ENCODE peak calls at places on chromosomes 1 and 21, in four cellular contexts. One of them, this sample, is unnamed.

GRCh38 chr1:18434041-18434440 is 46.7 kb upstream of the KLHDC7A start:
- DNase-seq in mucosa of descending colon: no peak
- DNase-seq in cardiac muscle cell: no peak
- DNase-seq in HL-60: no peak
- DNase-seq in this sample: no peak

GRCh38 chr1:73105755-73106154 is 823.4 kb upstream of the NEGR1 start:
- DNase-seq in HL-60: no peak
- DNase-seq in cardiac muscle cell: no peak
- DNase-seq in mucosa of descending colon: no peak
- DNase-seq in this sample: no peak

GRCh38 chr1:68065766-68066165 is 15.3 kb upstream of the DIRAS3 start:
- DNase-seq in cardiac muscle cell: no peak
- DNase-seq in mucosa of descending colon: no peak
- DNase-seq in HL-60: no peak
- DNase-seq in this sample: no peak

GRCh38 chr1:39395357-39395831 is 96.0 kb upstream of the BMP8A start:
- DNase-seq in mucosa of descending colon: no peak
- DNase-seq in cardiac muscle cell: peak; percentile 78
- DNase-seq in HL-60: no peak
- DNase-seq in this sample: peak; percentile 64

GRCh38 chr21:33760641-33761103 is 118.4 kb downstream of the ITSN1 start:
- DNase-seq in HL-60: no peak
- DNase-seq in mucosa of descending colon: no peak
- DNase-seq in cardiac muscle cell: peak; percentile 52
- DNase-seq in this sample: peak; percentile 69

GRCh38 chr1:115099693-115100050 is 10.4 kb upstream of the TSPAN2 start:
- DNase-seq in HL-60: no peak
- DNase-seq in mucosa of descending colon: no peak
- DNase-seq in cardiac muscle cell: no peak
- DNase-seq in this sample: no peak

GRCh38 chr1:3702990-3703728 is 49.1 kb upstream of the CCDC27 start:
- DNase-seq in mucosa of descending colon: no peak
- DNase-seq in cardiac muscle cell: peak; percentile 63
- DNase-seq in HL-60: no peak
- DNase-seq in this sample: no peak

GRCh38 chr1:32291145-32291707 is 657 bp upstream of the HDAC1 start:
- DNase-seq in mucosa of descending colon: no peak
- DNase-seq in HL-60: no peak
- DNase-seq in cardiac muscle cell: peak; percentile 35
- DNase-seq in this sample: no peak

GRCh38 chr1:157147906-157148717 is 9.9 kb upstream of the ETV3 start:
- DNase-seq in mucosa of descending colon: no peak
- DNase-seq in cardiac muscle cell: peak; percentile 60
- DNase-seq in HL-60: no peak
- DNase-seq in this sample: no peak

GRCh38 chr1:41314781-41315481 is 46.3 kb upstream of the FOXO6 start:
- DNase-seq in HL-60: no peak
- DNase-seq in cardiac muscle cell: peak; percentile 82
- DNase-seq in mucosa of descending colon: no peak
- DNase-seq in this sample: peak; percentile 36

GRCh38 chr1:59408608-59409007 is 111.7 kb downstream of the FGGY start:
- DNase-seq in HL-60: no peak
- DNase-seq in mucosa of descending colon: no peak
- DNase-seq in cardiac muscle cell: no peak
- DNase-seq in this sample: no peak

GRCh38 chr1:33181906-33182305 is at the start of gene TRIM62:
- DNase-seq in HL-60: peak; percentile 75
- DNase-seq in mucosa of descending colon: peak; percentile 92
- DNase-seq in cardiac muscle cell: peak; percentile 94
- DNase-seq in this sample: no peak

GRCh38 chr1:206496131-206496793 is 11.1 kb upstream of the RASSF5 start:
- DNase-seq in mucosa of descending colon: peak; percentile 19
- DNase-seq in cardiac muscle cell: no peak
- DNase-seq in HL-60: no peak
- DNase-seq in this sample: no peak

GRCh38 chr21:39676054-39676771 is 63.5 kb downstream of the B3GALT5 start:
- DNase-seq in mucosa of descending colon: no peak
- DNase-seq in cardiac muscle cell: no peak
- DNase-seq in HL-60: no peak
- DNase-seq in this sample: no peak

GRCh38 chr1:39852214-39852791 is 31.0 kb downstream of the TRIT1 start:
- DNase-seq in mucosa of descending colon: no peak
- DNase-seq in cardiac muscle cell: peak; percentile 12
- DNase-seq in HL-60: no peak
- DNase-seq in this sample: no peak

GRCh38 chr21:14438204-14438603 is 55.3 kb upstream of the HSPA13 start:
- DNase-seq in mucosa of descending colon: no peak
- DNase-seq in HL-60: no peak
- DNase-seq in cardiac muscle cell: peak; percentile 37
- DNase-seq in this sample: no peak

GRCh38 chr1:152495066-152495675 is 15.4 kb upstream of the LCE5A start:
- DNase-seq in mucosa of descending colon: peak; percentile 35
- DNase-seq in cardiac muscle cell: peak; percentile 45
- DNase-seq in HL-60: no peak
- DNase-seq in this sample: no peak

GRCh38 chr1:28540651-28541050 is 12.2 kb upstream of the TRNAU1AP start:
- DNase-seq in HL-60: no peak
- DNase-seq in cardiac muscle cell: no peak
- DNase-seq in mucosa of descending colon: peak; percentile 42
- DNase-seq in this sample: no peak

GRCh38 chr1:115210302-115210711 is 121.0 kb upstream of the TSPAN2 start:
- DNase-seq in HL-60: no peak
- DNase-seq in mucosa of descending colon: no peak
- DNase-seq in cardiac muscle cell: no peak
- DNase-seq in this sample: no peak

GRCh38 chr1:57411262-57411661 is 12.6 kb downstream of the DAB1 start:
- DNase-seq in HL-60: no peak
- DNase-seq in mucosa of descending colon: no peak
- DNase-seq in cardiac muscle cell: peak; percentile 32
- DNase-seq in this sample: no peak

GRCh38 chr1:41354956-41355355 is 6.3 kb upstream of the FOXO6 start:
- DNase-seq in mucosa of descending colon: no peak
- DNase-seq in cardiac muscle cell: no peak
- DNase-seq in HL-60: no peak
- DNase-seq in this sample: no peak

GRCh38 chr1:230507671-230508407 is 81.7 kb upstream of the PGBD5 start:
- DNase-seq in HL-60: no peak
- DNase-seq in mucosa of descending colon: peak; percentile 28
- DNase-seq in cardiac muscle cell: peak; percentile 21
- DNase-seq in this sample: no peak

GRCh38 chr1:60833173-60833572 is 249.2 kb upstream of the NFIA start:
- DNase-seq in mucosa of descending colon: peak; percentile 72
- DNase-seq in cardiac muscle cell: peak; percentile 72
- DNase-seq in HL-60: no peak
- DNase-seq in this sample: no peak

DNA sequence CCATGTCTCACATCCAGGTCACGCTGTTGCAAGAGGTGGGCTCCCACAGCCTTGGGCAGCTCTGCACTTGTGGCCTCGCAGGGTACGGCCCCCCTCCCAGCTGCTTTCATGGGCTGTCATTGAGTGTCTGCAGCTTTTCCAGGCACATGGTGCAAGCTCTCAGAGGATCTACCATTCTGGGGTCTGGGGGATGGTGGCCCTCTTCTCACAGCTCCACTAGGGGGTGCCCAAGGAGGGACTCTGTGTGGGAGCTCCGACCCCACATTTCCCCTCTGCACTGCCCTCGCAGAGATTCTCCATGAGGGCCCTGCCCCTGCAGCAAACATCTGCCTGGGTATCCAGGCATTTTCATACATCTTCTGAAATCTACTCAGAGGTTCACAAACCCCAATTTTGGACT is 219.4 kb downstream of the LRRC7 start:
- DNase-seq in mucosa of descending colon: no peak
- DNase-seq in HL-60: no peak
- DNase-seq in cardiac muscle cell: no peak
- DNase-seq in this sample: no peak
- TF ChIP-seq CTCF in mucosa of descending colon: no peak
- TF ChIP-seq CTCF in HL-60: no peak
- TF ChIP-seq CTCF in cardiac muscle cell: no peak
- TF ChIP-seq CTCF in this sample: no peak

GRCh38 chr21:41958886-41959563 is 5.2 kb upstream of the C2CD2 start:
- DNase-seq in mucosa of descending colon: no peak
- DNase-seq in cardiac muscle cell: no peak
- DNase-seq in HL-60: no peak
- DNase-seq in this sample: no peak
- H3K4me3 ChIP-seq in mucosa of descending colon: no peak overlapping the region
- H3K4me3 ChIP-seq in cardiac muscle cell: no peak overlapping the region
- H3K4me3 ChIP-seq in HL-60: no peak overlapping the region
- H3K4me3 ChIP-seq in this sample: no peak overlapping the region

GRCh38 chr1:90724926-90725325 is 7.8 kb upstream of the BARHL2 start:
- DNase-seq in HL-60: no peak
- DNase-seq in mucosa of descending colon: no peak
- DNase-seq in cardiac muscle cell: no peak
- DNase-seq in this sample: no peak

GRCh38 chr1:90725961-90726715 is 9.0 kb upstream of the BARHL2 start:
- DNase-seq in HL-60: no peak
- DNase-seq in mucosa of descending colon: no peak
- DNase-seq in cardiac muscle cell: peak; percentile 9
- DNase-seq in this sample: no peak

GRCh38 chr1:90724361-90724760 is 7.3 kb upstream of the BARHL2 start:
- DNase-seq in cardiac muscle cell: no peak
- DNase-seq in HL-60: no peak
- DNase-seq in mucosa of descending colon: no peak
- DNase-seq in this sample: no peak

GRCh38 chr1:90726716-90727480 is 9.8 kb upstream of the BARHL2 start:
- DNase-seq in cardiac muscle cell: no peak
- DNase-seq in HL-60: no peak
- DNase-seq in mucosa of descending colon: no peak
- DNase-seq in this sample: no peak

DNA sequence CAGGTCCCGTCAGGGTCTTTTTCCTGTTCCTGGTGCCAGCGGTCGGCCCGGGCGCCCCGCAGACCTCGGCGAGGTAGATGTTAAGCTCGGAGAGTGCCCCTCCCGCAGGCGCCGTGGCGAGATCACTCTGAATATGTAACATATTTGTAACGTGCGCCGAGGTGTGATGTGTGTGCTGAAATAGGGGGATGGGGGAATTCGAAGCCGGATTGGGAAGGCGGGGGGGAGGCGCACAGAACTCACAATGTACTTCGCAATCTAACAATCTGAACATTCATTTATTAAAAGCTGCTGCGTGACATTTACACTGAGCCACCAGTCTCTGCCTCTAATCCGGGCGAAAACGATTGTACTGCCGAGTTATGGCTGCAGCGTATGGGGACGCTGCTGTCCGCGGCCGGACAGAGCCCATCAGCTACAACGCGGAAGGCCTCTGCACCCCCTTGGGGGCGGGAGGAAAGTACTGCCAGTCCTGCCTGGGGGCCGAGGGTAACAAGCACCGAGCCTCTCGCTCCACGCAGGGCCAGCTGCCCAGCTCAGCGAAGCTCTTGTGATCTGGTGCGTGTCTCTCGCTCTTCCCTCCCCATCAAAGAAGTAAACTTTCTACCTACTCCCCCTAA is 8.3 kb upstream of the BARHL2 start:
- DNase-seq in cardiac muscle cell: no peak
- DNase-seq in mucosa of descending colon: no peak
- DNase-seq in HL-60: no peak
- DNase-seq in this sample: no peak
- TF ChIP-seq CTCF in cardiac muscle cell: no peak
- TF ChIP-seq CTCF in mucosa of descending colon: no peak
- TF ChIP-seq CTCF in HL-60: no peak
- TF ChIP-seq CTCF in this sample: no peak

GRCh38 chr1:23577056-23577985 is 18.0 kb upstream of the ID3 start:
- DNase-seq in cardiac muscle cell: peak; percentile 93
- DNase-seq in mucosa of descending colon: no peak
- DNase-seq in HL-60: no peak
- DNase-seq in this sample: peak; percentile 74
- H3K4me3 ChIP-seq in cardiac muscle cell: peak overlapping the region; percentile 17
- H3K4me3 ChIP-seq in mucosa of descending colon: no peak overlapping the region
- H3K4me3 ChIP-seq in HL-60: no peak overlapping the region
- H3K4me3 ChIP-seq in this sample: peak overlapping the region; percentile 43

GRCh38 chr1:42657981-42658879 is at the start of gene PPIH:
- DNase-seq in mucosa of descending colon: peak; percentile 97
- DNase-seq in cardiac muscle cell: peak; percentile 93
- DNase-seq in HL-60: peak; percentile 89
- DNase-seq in this sample: peak; percentile 34
- TF ChIP-seq CTCF in mucosa of descending colon: peak; percentile 28
- TF ChIP-seq CTCF in cardiac muscle cell: no peak
- TF ChIP-seq CTCF in HL-60: no peak
- TF ChIP-seq CTCF in this sample: peak; percentile 37

DNA sequence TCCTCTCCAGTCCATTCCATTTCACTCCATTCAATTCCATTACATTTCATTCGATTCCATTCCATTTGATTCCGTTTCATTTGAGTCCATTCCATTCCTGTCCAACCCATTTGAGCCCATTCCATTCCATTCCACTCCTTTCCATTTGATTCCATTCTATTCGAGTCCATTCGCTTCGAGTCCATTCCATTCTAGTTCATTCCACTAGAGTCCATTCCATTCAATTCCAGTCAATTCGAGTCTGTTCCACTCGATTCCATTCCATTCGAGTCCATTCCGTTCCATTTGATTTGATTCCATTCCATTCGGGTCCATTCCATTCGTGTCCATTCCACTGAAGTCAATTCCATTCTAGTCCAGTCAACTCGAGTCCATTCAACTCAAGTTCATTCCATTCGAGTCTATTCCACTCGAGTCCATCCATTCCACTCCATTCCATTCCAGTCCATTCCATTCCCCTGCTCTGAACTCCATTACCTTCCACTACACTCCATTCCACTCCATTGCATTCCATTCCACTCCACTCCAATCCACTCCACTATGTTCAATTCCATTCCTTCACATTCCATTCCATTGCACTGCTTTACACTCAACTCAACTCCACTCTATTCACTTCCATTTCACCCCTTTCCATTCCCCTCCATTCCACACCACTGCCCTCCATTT is 2569.4 kb upstream of the TPTE start:
- DNase-seq in cardiac muscle cell: no peak
- DNase-seq in mucosa of descending colon: no peak
- DNase-seq in HL-60: no peak
- DNase-seq in this sample: no peak
- H3K4me3 ChIP-seq in cardiac muscle cell: no peak overlapping the region
- H3K4me3 ChIP-seq in mucosa of descending colon: no peak overlapping the region
- H3K4me3 ChIP-seq in HL-60: no peak overlapping the region
- H3K4me3 ChIP-seq in this sample: no peak overlapping the region

GRCh38 chr21:25790122-25790951 is 55.6 kb downstream of the GABPA start:
- DNase-seq in HL-60: peak; percentile 35
- DNase-seq in mucosa of descending colon: no peak
- DNase-seq in cardiac muscle cell: peak; percentile 65
- DNase-seq in this sample: no peak
- TF ChIP-seq CTCF in HL-60: peak; percentile 25
- TF ChIP-seq CTCF in mucosa of descending colon: no peak
- TF ChIP-seq CTCF in cardiac muscle cell: peak; percentile 44
- TF ChIP-seq CTCF in this sample: peak; percentile 33

DNA sequence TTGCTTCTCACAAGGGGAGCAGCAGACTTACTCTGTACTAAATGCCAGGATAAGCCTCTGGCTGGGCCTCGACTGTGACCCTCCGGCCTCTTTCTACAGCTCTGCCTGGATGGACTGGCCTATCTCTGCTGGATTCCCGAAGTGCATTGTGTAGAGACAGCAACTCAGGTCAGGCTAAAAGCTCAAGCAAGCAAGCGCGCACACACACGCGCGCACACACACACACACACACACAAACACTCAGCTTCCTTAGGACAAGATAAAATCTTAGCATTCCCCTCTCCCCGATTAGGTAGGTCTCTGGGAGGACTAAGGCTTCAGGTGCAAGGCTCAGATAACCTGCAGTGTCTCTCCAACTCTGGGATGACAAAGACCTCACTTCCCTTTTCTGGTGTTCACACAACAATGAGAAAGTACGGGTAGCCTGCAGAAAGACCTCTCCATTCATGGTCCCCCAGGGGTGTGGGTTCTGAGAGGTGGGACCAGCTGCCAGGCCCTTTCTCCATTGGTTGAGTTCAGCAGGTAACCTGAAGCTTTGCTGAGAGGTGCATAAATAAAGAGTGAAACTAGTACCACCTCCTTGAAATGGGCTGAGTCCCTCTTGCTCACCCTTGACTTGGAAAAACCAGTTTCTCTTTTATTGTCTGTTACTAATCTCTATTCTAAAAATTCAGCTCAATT is 155.1 kb upstream of the CAMK1G start:
- DNase-seq in mucosa of descending colon: no peak
- DNase-seq in cardiac muscle cell: no peak
- DNase-seq in HL-60: no peak
- DNase-seq in this sample: no peak
- H3K4me3 ChIP-seq in mucosa of descending colon: no peak overlapping the region
- H3K4me3 ChIP-seq in cardiac muscle cell: no peak overlapping the region
- H3K4me3 ChIP-seq in HL-60: no peak overlapping the region
- H3K4me3 ChIP-seq in this sample: no peak overlapping the region